ENCODE peak calls at places on chromosomes 7 and 10, in eight cellular contexts. R is Calu3, T is HFF-Myc, Y is T-helper 2 cell, Q is NAMALWA, Z is psoas muscle, V is cardiac fibroblast, K is cardiac muscle cell. B is an unnamed sample.

GRCh38 chr10:86060386-86061280 is 306.0 kb downstream of the GRID1 start:
- DNase-seq in V (no peak), Z (no peak), Y (no peak), T (no peak), Q (no peak), K (no peak), R (no peak), B (no peak)

GRCh38 chr7:50268990-50269389 is 35.5 kb upstream of the IKZF1 start:
- DNase-seq in V (no peak), R (no peak), Q (peak; percentile 80), K (no peak), Z (no peak), Y (no peak), T (no peak), B (no peak)

GRCh38 chr7:36653671-36654355 is 70.5 kb downstream of the AOAH start:
- DNase-seq in K (no peak), R (no peak), Q (no peak), Y (no peak), T (no peak), Z (no peak), V (no peak), B (peak; percentile 20)

GRCh38 chr10:119131512-119132240 is 27.8 kb downstream of the DENND10 start:
- DNase-seq in Q (peak; percentile 71), Z (no peak), V (peak; percentile 69), K (peak; percentile 76), R (no peak), Y (peak; percentile 10), T (no peak), B (no peak)

GRCh38 chr7:64599341-64599740 is 36.5 kb upstream of the ZNF680 start:
- DNase-seq in Q (no peak), Y (no peak), T (no peak), Z (no peak), R (no peak), K (no peak), V (no peak), B (no peak)

GRCh38 chr10:73404690-73405089 is 9.2 kb downstream of the ANXA7 start:
- DNase-seq in R (no peak), V (no peak), T (no peak), Z (no peak), Y (no peak), Q (no peak), K (no peak), B (no peak)

GRCh38 chr10:7525314-7526016 is 114.6 kb upstream of the SFMBT2 start:
- DNase-seq in K (peak; percentile 85), V (peak; percentile 76), Y (peak; percentile 18), Q (peak; percentile 90), T (peak; percentile 62), Z (no peak), R (peak; percentile 71), B (peak; percentile 27)

GRCh38 chr10:4352566-4352961 is 473.4 kb upstream of the AKR1E2 start:
- DNase-seq in R (peak; percentile 13), K (peak; percentile 82), Q (no peak), Z (peak; percentile 29), V (peak; percentile 39), Y (no peak), T (no peak), B (peak; percentile 88)

GRCh38 chr10:34996843-34997242 is 93.3 kb downstream of the CUL2 start:
- DNase-seq in K (peak; percentile 66), T (no peak), Y (no peak), R (no peak), V (peak; percentile 47), Q (no peak), Z (no peak), B (peak; percentile 6)

GRCh38 chr7:117544061-117544460 is 64.2 kb downstream of the CFTR start:
- DNase-seq in Z (no peak), Y (no peak), T (no peak), V (no peak), R (no peak), K (no peak), Q (no peak), B (no peak)

GRCh38 chr10:74705361-74705980 is 120.9 kb upstream of the KAT6B start:
- DNase-seq in T (no peak), Y (no peak), K (no peak), V (no peak), Z (no peak), R (no peak), Q (no peak), B (no peak)

GRCh38 chr7:147563669-147564068 is 1026.9 kb upstream of the C7orf33 start:
- DNase-seq in Y (no peak), Z (no peak), T (no peak), K (no peak), Q (no peak), V (no peak), R (no peak), B (no peak)

GRCh38 chr7:132919776-132920175 is 162.1 kb downstream of the CHCHD3 start:
- DNase-seq in K (no peak), T (no peak), V (peak; percentile 22), Z (no peak), Q (no peak), Y (no peak), R (no peak), B (no peak)

GRCh38 chr10:44995581-44995913 is 5.2 kb upstream of the ZNF22 start:
- DNase-seq in Q (no peak), T (no peak), R (no peak), Z (no peak), V (no peak), K (no peak), Y (peak; percentile 24), B (no peak)

GRCh38 chr10:71235808-71236207 is 23.4 kb downstream of the UNC5B start:
- DNase-seq in T (no peak), Z (no peak), K (no peak), V (no peak), Q (no peak), Y (no peak), R (no peak), B (no peak)

GRCh38 chr7:42471573-42472174 is 234.7 kb upstream of the GLI3 start:
- DNase-seq in K (no peak), Q (no peak), R (no peak), T (no peak), Z (no peak), Y (no peak), V (no peak), B (no peak)

GRCh38 chr10:74150151-74151056 is at the start of gene AP3M1:
- DNase-seq in T (no peak), V (no peak), Q (no peak), Y (no peak), K (no peak), R (peak; percentile 80), Z (peak; percentile 86), B (peak; percentile 17)

GRCh38 chr10:47241256-47241655 is 58.7 kb upstream of the GDF10 start:
- DNase-seq in K (no peak), Z (no peak), Q (no peak), V (no peak), T (no peak), Y (no peak), R (no peak), B (no peak)

GRCh38 chr7:69256634-69257081 is 341.6 kb upstream of the AUTS2 start:
- DNase-seq in Z (peak; percentile 60), Q (no peak), T (no peak), Y (no peak), V (no peak), R (no peak), K (no peak), B (peak; percentile 69)

GRCh38 chr10:8013619-8014018 is 40.9 kb upstream of the GATA3 start:
- DNase-seq in Z (no peak), Y (no peak), R (no peak), V (no peak), K (no peak), Q (no peak), T (no peak), B (no peak)

GRCh38 chr7:154566877-154567276 is 436.0 kb downstream of the PAXIP1 start:
- DNase-seq in K (no peak), R (no peak), Y (no peak), V (no peak), Q (no peak), T (no peak), Z (no peak), B (no peak)

GRCh38 chr10:122460891-122461293 is 461 bp upstream of the HTRA1 start:
- DNase-seq in T (no peak), R (no peak), Z (no peak), V (peak; percentile 23), Q (no peak), Y (no peak), K (peak; percentile 44), B (no peak)

GRCh38 chr10:59898125-59898835 is 8.1 kb downstream of the CCDC6 start:
- DNase-seq in Z (no peak), Y (no peak), K (no peak), T (no peak), V (no peak), R (no peak), Q (no peak), B (no peak)

GRCh38 chr10:13942030-13942429 is 355.3 kb downstream of the PRPF18 start:
- DNase-seq in R (no peak), Z (no peak), K (no peak), T (no peak), V (no peak), Y (no peak), Q (no peak), B (no peak)

GRCh38 chr10:14820010-14820774 is 17.6 kb downstream of the CDNF start:
- DNase-seq in K (peak; percentile 86), Q (no peak), T (peak; percentile 55), R (peak; percentile 15), Z (no peak), Y (no peak), V (peak; percentile 81), B (peak; percentile 90)

GRCh38 chr7:107002804-107003137 is 41.7 kb upstream of the PRKAR2B start:
- DNase-seq in Z (no peak), R (no peak), V (no peak), Q (no peak), K (no peak), T (no peak), Y (no peak), B (no peak)

GRCh38 chr10:34528320-34528719 is 286.8 kb downstream of the PARD3 start:
- DNase-seq in Z (peak; percentile 21), T (peak; percentile 75), Y (no peak), R (peak; percentile 60), K (peak; percentile 95), V (peak; percentile 97), Q (peak; percentile 6), B (peak; percentile 99)